ENCODE peak calls at places on chromosomes 12 and 14, in six cellular contexts. H is HepG2, L is IMR-90, J is A549, F is K562, N is GM12878. C is an unnamed sample.

GRCh38 chr12:68976304-68976915 is 43.4 kb upstream of the CPM start:
- DNase-seq in N (no peak), J (no peak), F (no peak), H (peak), L (no peak), C (no peak)

GRCh38 chr12:117664169-117664568 is 302.7 kb upstream of the NOS1 start:
- DNase-seq in L (no peak), J (no peak), N (no peak), H (no peak), F (no peak), C (no peak)

GRCh38 chr14:61478971-61479473 is 157.6 kb downstream of the PRKCH start:
- DNase-seq in H (no peak), J (no peak), L (no peak), F (no peak), N (no peak), C (no peak)

GRCh38 chr14:50334211-50334610 is 22.1 kb downstream of the DMAC2L start:
- DNase-seq in H (no peak), L (no peak), J (no peak), F (no peak), N (no peak), C (no peak)

GRCh38 chr12:6773662-6774351 is 1.5 kb downstream of the LAG3 start:
- DNase-seq in H (no peak), J (no peak), N (no peak), L (no peak), F (no peak), C (no peak)

GRCh38 chr12:53625373-53625945 is 723 bp downstream of the ATF7 start:
- DNase-seq in J (no peak), H (no peak), L (no peak), N (no peak), F (no peak), C (no peak)

GRCh38 chr12:87704374-87704773 is 324.8 kb downstream of the C12orf50 start:
- DNase-seq in J (no peak), H (no peak), F (no peak), L (no peak), N (no peak), C (no peak)

GRCh38 chr14:103031956-103032355 is 25.4 kb downstream of the CDC42BPB start:
- DNase-seq in H (no peak), L (no peak), F (no peak), J (peak), N (no peak), C (peak)

GRCh38 chr14:63986789-63987533 is 134.2 kb downstream of the SYNE2 start:
- DNase-seq in L (peak), F (no peak), H (no peak), N (no peak), J (peak), C (no peak)

GRCh38 chr12:62967701-62968100 is 32.8 kb upstream of the PPM1H start:
- DNase-seq in J (no peak), L (no peak), N (no peak), H (no peak), F (no peak), C (no peak)

GRCh38 chr12:121590476-121591143 is 9.8 kb upstream of the KDM2B start:
- DNase-seq in N (peak), F (no peak), J (no peak), H (peak), L (peak), C (no peak)

GRCh38 chr12:107322063-107322462 is 228.7 kb upstream of the CRY1 start:
- DNase-seq in N (no peak), L (no peak), H (no peak), F (no peak), J (no peak), C (no peak)

GRCh38 chr12:67698711-67699603 is 50.4 kb downstream of the DYRK2 start:
- DNase-seq in F (no peak), N (peak), H (no peak), J (no peak), L (peak), C (no peak)

GRCh38 chr12:83826112-83826511 is 1086.5 kb downstream of the SLC6A15 start:
- DNase-seq in N (no peak), J (peak), F (peak), H (no peak), L (peak), C (peak)

GRCh38 chr12:59695379-59695778 is 99.5 kb downstream of the SLC16A7 start:
- DNase-seq in L (peak), F (no peak), J (no peak), N (no peak), H (no peak), C (no peak)

GRCh38 chr12:54377797-54378515 is 6.6 kb downstream of the ZNF385A start:
- DNase-seq in H (no peak), N (no peak), J (no peak), L (no peak), F (no peak), C (no peak)

GRCh38 chr12:128180166-128180565 is 86.8 kb upstream of the TMEM132C start:
- DNase-seq in H (no peak), L (no peak), F (no peak), N (no peak), J (no peak), C (no peak)

GRCh38 chr14:45972416-45972815 is 679.2 kb downstream of the RPL10L start:
- DNase-seq in H (no peak), N (no peak), J (no peak), L (no peak), F (no peak), C (no peak)

GRCh38 chr14:93582516-93582915 is 151.8 kb downstream of the UNC79 start:
- DNase-seq in N (no peak), F (no peak), L (no peak), H (no peak), J (no peak), C (no peak)

GRCh38 chr12:38588618-38589309 is 272.2 kb downstream of the ALG10B start:
- DNase-seq in L (no peak), F (no peak), J (no peak), N (no peak), H (no peak), C (no peak)

GRCh38 chr14:100872641-100873071 is 30.9 kb downstream of the RTL1 start:
- DNase-seq in L (no peak), F (no peak), H (no peak), N (no peak), J (peak), C (no peak)

GRCh38 chr12:5944688-5945070 is 380 bp downstream of the ANO2 start:
- DNase-seq in J (no peak), L (no peak), H (no peak), N (no peak), F (no peak), C (no peak)

GRCh38 chr14:40599726-40600125 is 1007.0 kb upstream of the LRFN5 start:
- DNase-seq in H (no peak), F (no peak), N (no peak), J (no peak), L (no peak), C (no peak)

GRCh38 chr12:50127546-50127945 is 15.5 kb downstream of the COX14 start:
- DNase-seq in N (no peak), L (no peak), J (no peak), H (no peak), F (no peak), C (no peak)

GRCh38 chr12:55548756-55549155 is 646 bp upstream of the OR6C4 start:
- DNase-seq in J (no peak), H (no peak), N (no peak), F (no peak), L (no peak), C (no peak)

GRCh38 chr14:56195727-56196126 is 77.5 kb downstream of the PELI2 start:
- DNase-seq in N (peak), F (no peak), H (no peak), L (peak), J (no peak), C (no peak)

GRCh38 chr12:11797317-11797913 is 147.9 kb downstream of the ETV6 start:
- DNase-seq in H (peak), J (no peak), F (no peak), L (peak), N (no peak), C (no peak)

GRCh38 chr12:80684077-80684495 is 23.3 kb upstream of the MYF6 start:
- DNase-seq in N (no peak), F (no peak), L (no peak), J (no peak), H (no peak), C (no peak)

GRCh38 chr12:96906498-96906848 is 584 bp upstream of the NEDD1 start:
- DNase-seq in N (no peak), F (no peak), L (no peak), J (no peak), H (no peak), C (no peak)
- TF ChIP-seq BHLHE40 in N (no peak), F (no peak), L (no peak), J (no peak), H (no peak), C (no peak)

GRCh38 chr14:67519406-67519805 is 13.7 kb upstream of the PLEKHH1 start:
- DNase-seq in J (no peak), F (no peak), N (no peak), L (no peak), H (no peak), C (no peak)

GRCh38 chr14:67516679-67517078 is 16.4 kb upstream of the PLEKHH1 start:
- DNase-seq in J (no peak), F (no peak), H (no peak), N (no peak), L (no peak), C (no peak)

GRCh38 chr14:67514650-67515385 is 18.3 kb upstream of the PLEKHH1 start:
- DNase-seq in F (peak), J (no peak), H (no peak), N (no peak), L (peak), C (peak)

GRCh38 chr14:67515386-67516079 is 17.6 kb upstream of the PLEKHH1 start:
- DNase-seq in F (peak), H (no peak), N (no peak), L (no peak), J (no peak), C (peak)

GRCh38 chr14:67517083-67517482 is 16.0 kb upstream of the PLEKHH1 start:
- DNase-seq in L (no peak), J (no peak), F (no peak), N (no peak), H (no peak), C (no peak)
- TF ChIP-seq BHLHE40 in L (no peak), J (no peak), F (no peak), N (no peak), H (no peak), C (no peak)

DNA sequence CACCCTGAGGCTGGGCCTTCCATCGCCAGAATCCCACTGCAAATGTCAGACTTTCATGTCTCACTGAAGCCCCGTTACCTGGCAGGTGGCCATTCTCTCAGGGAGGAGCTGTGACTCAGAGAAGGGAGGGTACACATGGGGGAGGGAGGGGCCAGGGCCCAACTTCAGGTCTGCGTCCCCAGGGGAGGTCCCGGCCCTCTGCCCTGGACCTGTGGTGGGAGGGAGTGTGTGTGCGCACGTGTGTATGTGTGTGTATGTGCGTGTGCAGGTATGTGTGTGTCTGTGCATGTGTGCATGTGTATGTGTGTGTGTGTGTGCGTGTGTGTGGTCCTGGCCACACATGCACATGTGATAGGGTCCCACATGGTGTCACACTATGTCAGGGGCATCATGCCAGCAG is 50.9 kb downstream of the MVK start:
- DNase-seq in J (no peak), L (no peak), F (no peak), H (no peak), N (no peak), C (no peak)
- TF ChIP-seq BHLHE40 in J (no peak), L (no peak), F (no peak), H (no peak), N (no peak), C (no peak)

GRCh38 chr12:123971770-123972447 is 722 bp downstream of the CCDC92 start:
- DNase-seq in F (no peak), J (peak), H (peak), N (no peak), L (peak), C (peak)
- TF ChIP-seq BHLHE40 in F (no peak), J (no peak), H (no peak), N (no peak), L (no peak), C (no peak)

GRCh38 chr12:19301688-19302640 is 137.3 kb upstream of the AEBP2 start:
- DNase-seq in L (no peak), H (no peak), N (no peak), J (no peak), F (no peak), C (no peak)
- TF ChIP-seq BHLHE40 in L (no peak), H (no peak), N (no peak), J (no peak), F (no peak), C (no peak)

GRCh38 chr12:20268121-20268732 is 100.1 kb upstream of the PDE3A start:
- DNase-seq in N (no peak), L (peak), J (peak), F (no peak), H (no peak), C (no peak)
- TF ChIP-seq BHLHE40 in N (no peak), L (no peak), J (no peak), F (no peak), H (no peak), C (no peak)

GRCh38 chr14:68913516-68913915 is 65.6 kb downstream of the ACTN1 start:
- DNase-seq in L (no peak), N (no peak), J (no peak), H (no peak), F (no peak), C (no peak)

GRCh38 chr14:68911594-68912227 is 67.4 kb downstream of the ACTN1 start:
- DNase-seq in N (no peak), F (peak), L (peak), J (peak), H (peak), C (peak)

GRCh38 chr14:68918612-68919011 is 60.5 kb downstream of the ACTN1 start:
- DNase-seq in F (no peak), J (no peak), H (no peak), L (no peak), N (no peak), C (no peak)

GRCh38 chr14:68919129-68919927 is 59.8 kb downstream of the ACTN1 start:
- DNase-seq in J (no peak), L (no peak), N (no peak), F (no peak), H (no peak), C (no peak)

GRCh38 chr14:68916358-68916757 is 62.7 kb downstream of the ACTN1 start:
- DNase-seq in H (no peak), L (no peak), N (no peak), F (no peak), J (no peak), C (no peak)
- TF ChIP-seq BHLHE40 in H (no peak), L (no peak), N (no peak), F (no peak), J (no peak), C (no peak)

DNA sequence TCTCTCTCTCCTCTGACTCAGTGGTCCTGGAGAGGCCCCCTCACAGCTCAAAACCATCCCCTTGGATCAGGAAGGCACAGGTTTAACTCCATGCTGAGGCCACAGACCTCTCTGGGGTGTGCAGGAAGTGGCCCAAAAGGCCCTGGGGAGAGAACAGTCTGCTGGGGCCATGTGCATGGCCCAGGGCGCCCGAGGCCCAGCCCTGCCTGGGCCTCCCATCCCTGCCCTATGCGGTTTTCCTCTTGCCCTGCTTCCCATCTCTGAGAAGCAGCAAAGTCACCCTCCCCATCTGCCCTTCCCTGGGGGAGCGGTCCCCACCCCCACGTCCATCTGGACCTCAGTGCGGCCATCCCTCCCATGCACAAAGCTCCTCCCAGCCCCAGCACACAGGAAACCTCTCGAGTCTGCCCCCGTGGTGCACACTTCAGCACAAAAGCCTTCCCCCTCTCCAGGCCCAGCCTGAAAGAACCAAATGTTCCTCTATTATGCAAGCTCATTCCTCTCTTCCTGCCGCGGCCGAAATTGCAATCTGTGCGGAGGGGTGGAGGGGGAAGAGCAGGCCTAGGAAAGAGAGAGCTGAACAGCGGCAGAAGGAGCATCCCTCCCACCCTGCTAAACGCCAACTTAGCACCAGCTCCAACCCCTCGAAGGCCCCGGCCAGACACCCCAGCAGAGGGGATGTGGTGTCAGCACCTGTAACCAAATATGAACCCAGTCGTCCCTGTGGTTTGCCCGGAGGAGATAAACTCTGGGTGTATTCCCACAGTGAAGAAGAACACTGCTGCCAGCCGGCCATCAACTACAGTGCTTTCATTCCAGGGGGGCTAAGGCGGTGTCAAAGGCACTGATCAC is 108.5 kb downstream of the SCARB1 start:
- DNase-seq in N (no peak), L (peak), H (no peak), J (no peak), F (no peak), C (no peak)
- TF ChIP-seq BHLHE40 in N (no peak), L (no peak), H (no peak), J (no peak), F (no peak), C (no peak)

C was measured in HEK293T.